ENCODE peak calls at places on chromosomes 5 and 9, in six cellular contexts. L is fibroblast of lung, I is PC-9, C is tibial artery, Y is heart left ventricle, G is cardiac muscle cell. D is an unnamed sample.

GRCh38 chr5:59840200-59840601 is 53.3 kb downstream of the PDE4D start:
- DNase-seq in Y (no peak), G (no peak), L (no peak), I (peak; percentile 36), C (no peak), D (no peak)

GRCh38 chr9:34493972-34494535 is 28.7 kb downstream of the ENHO start:
- DNase-seq in Y (peak; percentile 60), G (peak; percentile 84), L (peak; percentile 44), C (peak; percentile 41), I (no peak), D (peak; percentile 15)

GRCh38 chr5:68950111-68950510 is 143.7 kb upstream of the SLC30A5 start:
- DNase-seq in Y (no peak), I (no peak), L (peak; percentile 4), G (peak; percentile 22), C (no peak), D (no peak)

GRCh38 chr9:108012886-108013665 is 523.5 kb upstream of the KLF4 start:
- DNase-seq in Y (no peak), C (no peak), I (no peak), G (no peak), L (no peak), D (no peak)

GRCh38 chr9:3528466-3528865 is 2.7 kb upstream of the RFX3 start:
- DNase-seq in I (no peak), C (no peak), Y (no peak), G (no peak), L (no peak), D (peak; percentile 74)

GRCh38 chr9:8486095-8486494 is 686.5 kb upstream of the DMAC1 start:
- DNase-seq in C (peak; percentile 24), G (peak; percentile 72), Y (peak; percentile 32), L (peak; percentile 68), I (no peak), D (peak; percentile 1)

GRCh38 chr9:93477397-93477796 is 24.0 kb upstream of the FAM120AOS start:
- DNase-seq in C (no peak), Y (no peak), G (no peak), I (no peak), L (no peak), D (no peak)

GRCh38 chr5:91020065-91020800 is 362.9 kb downstream of the ARRDC3 start:
- DNase-seq in Y (no peak), C (no peak), G (peak; percentile 20), I (no peak), L (peak; percentile 70), D (no peak)

GRCh38 chr5:115379622-115380344 is 83.3 kb upstream of the CCDC112 start:
- DNase-seq in I (peak; percentile 91), Y (no peak), L (no peak), G (no peak), C (no peak), D (no peak)

GRCh38 chr5:57911466-57911865 is 428.9 kb upstream of the ACTBL2 start:
- DNase-seq in L (no peak), C (no peak), G (no peak), I (no peak), Y (no peak), D (no peak)

GRCh38 chr9:93826905-93827544 is 128.1 kb downstream of the BARX1 start:
- DNase-seq in G (no peak), C (no peak), L (no peak), Y (no peak), I (no peak), D (no peak)

GRCh38 chr9:12851331-12851730 is 76.5 kb downstream of the LURAP1L start:
- DNase-seq in C (no peak), Y (no peak), L (no peak), G (no peak), I (no peak), D (no peak)

GRCh38 chr5:33513786-33514185 is 73.0 kb downstream of the TARS1 start:
- DNase-seq in C (peak; percentile 38), I (no peak), L (no peak), Y (no peak), G (no peak), D (no peak)

GRCh38 chr5:78785454-78785853 is 136.9 kb upstream of the LHFPL2 start:
- DNase-seq in G (no peak), L (no peak), Y (no peak), C (no peak), I (no peak), D (no peak)
- H3K4me3 ChIP-seq in G (no peak overlapping the region), L (no peak overlapping the region), Y (no peak overlapping the region), C (no peak overlapping the region), I (no peak overlapping the region), D (no peak overlapping the region)

GRCh38 chr5:173413476-173413982 is 85.3 kb upstream of the STC2 start:
- DNase-seq in G (no peak), I (no peak), Y (no peak), L (no peak), C (no peak), D (no peak)

GRCh38 chr5:173412566-173412965 is 84.4 kb upstream of the STC2 start:
- DNase-seq in G (no peak), Y (no peak), C (no peak), L (peak; percentile 80), I (no peak), D (no peak)

GRCh38 chr5:173410459-173411233 is 82.4 kb upstream of the STC2 start:
- DNase-seq in C (no peak), G (no peak), Y (no peak), L (no peak), I (no peak), D (no peak)

GRCh38 chr5:173408946-173409345 is 80.7 kb upstream of the STC2 start:
- DNase-seq in L (peak; percentile 62), Y (no peak), I (no peak), C (no peak), G (no peak), D (no peak)

GRCh38 chr5:173412151-173412550 is 83.9 kb upstream of the STC2 start:
- DNase-seq in I (no peak), C (no peak), G (no peak), L (no peak), Y (no peak), D (no peak)
- H3K4me3 ChIP-seq in I (no peak overlapping the region), C (no peak overlapping the region), G (no peak overlapping the region), L (no peak overlapping the region), Y (no peak overlapping the region), D (no peak overlapping the region)

GRCh38 chr9:6412572-6413364 is at the start of gene UHRF2:
- DNase-seq in Y (peak; percentile 98), G (peak; percentile 97), C (peak; percentile 99), I (peak; percentile 82), L (peak; percentile 98), D (peak; percentile 98)

GRCh38 chr9:6408320-6408719 is 4.7 kb upstream of the UHRF2 start:
- DNase-seq in L (no peak), C (no peak), G (no peak), Y (no peak), I (no peak), D (no peak)

GRCh38 chr9:6407778-6408177 is 5.2 kb upstream of the UHRF2 start:
- DNase-seq in L (no peak), I (no peak), Y (no peak), G (no peak), C (no peak), D (no peak)

GRCh38 chr9:6413365-6414263 is 615 bp downstream of the UHRF2 start:
- DNase-seq in G (peak; percentile 50), C (peak; percentile 33), L (no peak), I (no peak), Y (no peak), D (no peak)

GRCh38 chr9:6410653-6411052 is 2.3 kb upstream of the UHRF2 start:
- DNase-seq in I (no peak), C (no peak), L (no peak), Y (no peak), G (no peak), D (no peak)
- H3K4me3 ChIP-seq in I (no peak overlapping the region), C (no peak overlapping the region), L (no peak overlapping the region), Y (no peak overlapping the region), G (no peak overlapping the region), D (no peak overlapping the region)

DNA sequence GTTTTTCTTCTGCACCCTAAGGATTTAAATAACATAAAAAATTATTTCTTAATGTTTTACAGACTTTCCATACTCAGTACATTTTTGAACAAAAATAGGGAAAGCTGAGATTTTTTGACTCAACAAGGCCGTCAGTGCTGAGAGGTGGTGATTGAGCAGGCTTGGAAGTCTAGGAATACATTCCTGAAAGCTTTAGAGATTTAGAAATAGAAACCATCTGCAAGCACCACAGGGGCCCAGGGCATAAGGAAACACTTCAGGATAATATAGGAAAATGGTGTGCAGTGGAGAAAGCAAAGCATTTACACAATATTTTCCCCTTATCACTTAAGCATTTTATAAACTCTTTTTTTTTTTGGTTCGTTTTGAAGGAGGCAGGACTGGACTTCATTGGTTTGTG is 5.2 kb downstream of the BASP1 start:
- DNase-seq in G (peak; percentile 28), I (no peak), Y (no peak), C (no peak), L (no peak), D (no peak)
- H3K4me3 ChIP-seq in G (no peak overlapping the region), I (no peak overlapping the region), Y (no peak overlapping the region), C (no peak overlapping the region), L (no peak overlapping the region), D (no peak overlapping the region)

GRCh38 chr5:132413567-132413966 is 44.1 kb downstream of the SLC22A5 start:
- DNase-seq in Y (no peak), L (no peak), C (no peak), I (no peak), G (no peak), D (no peak)

GRCh38 chr5:132416306-132417009 is 46.9 kb downstream of the SLC22A5 start:
- DNase-seq in G (no peak), Y (no peak), L (no peak), C (no peak), I (no peak), D (no peak)

GRCh38 chr5:132417010-132417439 is 47.5 kb downstream of the SLC22A5 start:
- DNase-seq in L (no peak), Y (peak; percentile 47), C (peak; percentile 54), I (peak; percentile 82), G (no peak), D (no peak)

GRCh38 chr5:132417461-132417860 is 48.0 kb downstream of the SLC22A5 start:
- DNase-seq in Y (no peak), L (no peak), G (no peak), I (no peak), C (no peak), D (no peak)

DNA sequence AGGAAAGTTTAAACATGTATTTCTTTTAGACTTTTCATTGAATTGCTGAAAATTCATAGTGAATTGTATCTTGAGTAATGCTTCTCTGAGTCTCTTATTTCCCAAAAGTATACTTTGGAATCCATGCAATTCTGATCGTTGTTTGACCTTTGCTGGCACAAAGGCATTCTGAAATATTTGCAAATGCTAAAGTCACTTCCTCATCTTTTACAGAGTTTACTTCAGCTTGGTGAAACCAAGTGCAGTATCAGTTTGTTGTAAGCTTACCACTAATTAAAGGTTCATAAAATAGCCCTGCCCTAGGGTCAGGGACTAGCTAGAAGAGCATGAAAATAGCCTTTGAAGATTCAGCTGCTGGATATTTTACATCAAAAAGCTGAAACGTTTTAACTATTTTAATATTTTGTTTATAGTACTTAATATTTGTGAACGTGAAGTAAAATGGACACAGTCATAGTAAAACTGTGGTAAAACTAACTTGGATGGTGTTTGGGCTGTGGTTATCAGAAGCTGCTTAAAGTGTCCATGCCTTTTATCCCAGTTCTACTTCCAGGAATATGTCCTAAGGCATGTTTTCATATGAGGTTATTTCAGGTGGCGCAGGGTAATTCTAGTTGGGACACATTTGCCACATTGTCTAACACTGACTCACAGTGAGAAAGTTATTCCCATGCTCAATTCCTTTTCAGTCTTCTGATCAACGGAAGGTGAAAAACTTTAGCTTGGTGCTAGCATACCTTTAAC is 45.3 kb downstream of the SLC22A5 start:
- DNase-seq in G (no peak), I (peak; percentile 97), Y (no peak), L (peak; percentile 59), C (no peak), D (no peak)
- H3K4me3 ChIP-seq in G (no peak overlapping the region), I (peak overlapping the region; percentile 27), Y (no peak overlapping the region), L (no peak overlapping the region), C (peak overlapping the region; percentile 1), D (no peak overlapping the region)

D was measured in Jurkat, Clone E6-1.